ENCODE peak calls at places on chromosomes 1 and 21, in seven cellular contexts. X, C, Q, T, N, H and F are unnamed samples.

GRCh38 chr1:44860891-44861290 is 17.8 kb upstream of the PTCH2 start:
- DNase-seq in X (no peak), C (no peak), Q (no peak), T (no peak), N (no peak), H (no peak), F (no peak)

GRCh38 chr1:211490821-211491415 is 1.0 kb downstream of the RD3 start:
- DNase-seq in X (no peak), C (no peak), Q (no peak), T (no peak), N (no peak), H (no peak), F (peak; percentile 85)

GRCh38 chr1:62241357-62242131 is 46.9 kb downstream of the L1TD1 start:
- DNase-seq in X (no peak), C (no peak), Q (peak; percentile 45), T (no peak), N (no peak), H (no peak), F (no peak)

GRCh38 chr1:20237646-20238045 is 51.3 kb upstream of the PLA2G2C start:
- DNase-seq in X (no peak), C (no peak), Q (no peak), T (no peak), N (no peak), H (peak; percentile 30), F (no peak)

GRCh38 chr21:35674895-35675470 is 385.3 kb downstream of the SETD4 start:
- DNase-seq in X (no peak), C (no peak), Q (peak; percentile 25), T (no peak), N (no peak), H (no peak), F (no peak)

GRCh38 chr1:170262540-170262939 is 116.8 kb downstream of the NTMT2 start:
- DNase-seq in X (no peak), C (no peak), Q (no peak), T (no peak), N (no peak), H (no peak), F (no peak)

GRCh38 chr1:209674957-209675566 is at the start of gene G0S2:
- DNase-seq in X (peak; percentile 15), C (peak; percentile 90), Q (peak; percentile 46), T (peak; percentile 66), N (peak; percentile 67), H (peak; percentile 81), F (no peak)

GRCh38 chr21:45365608-45366241 is 39.2 kb upstream of the COL18A1 start:
- DNase-seq in X (no peak), C (peak; percentile 71), Q (no peak), T (no peak), N (peak; percentile 62), H (no peak), F (no peak)

GRCh38 chr1:205229399-205229861 is 1.7 kb downstream of the TMCC2 start:
- DNase-seq in X (peak; percentile 76), C (no peak), Q (peak; percentile 68), T (peak; percentile 61), N (peak; percentile 82), H (peak; percentile 50), F (peak; percentile 57)

GRCh38 chr1:41876533-41877445 is 41.9 kb downstream of the HIVEP3 start:
- DNase-seq in X (no peak), C (no peak), Q (no peak), T (no peak), N (peak; percentile 32), H (no peak), F (no peak)

GRCh38 chr1:32507021-32507420 is 32.2 kb upstream of the ZBTB8A start:
- DNase-seq in X (no peak), C (no peak), Q (no peak), T (no peak), N (no peak), H (no peak), F (no peak)

GRCh38 chr1:88488277-88488676 is 195.8 kb upstream of the PKN2 start:
- DNase-seq in X (no peak), C (no peak), Q (no peak), T (no peak), N (no peak), H (no peak), F (no peak)

GRCh38 chr1:204670152-204670927 is 15.2 kb downstream of the LRRN2 start:
- DNase-seq in X (no peak), C (no peak), Q (no peak), T (no peak), N (no peak), H (no peak), F (peak; percentile 50)

GRCh38 chr1:174074757-174075156 is 52.6 kb upstream of the RC3H1 start:
- DNase-seq in X (no peak), C (no peak), Q (no peak), T (no peak), N (no peak), H (no peak), F (no peak)

GRCh38 chr1:17498214-17498613 is 41.3 kb upstream of the ARHGEF10L start:
- DNase-seq in X (no peak), C (no peak), Q (no peak), T (no peak), N (no peak), H (no peak), F (no peak)